ENCODE peak calls at places on chromosomes 5 and 9, in four cellular contexts. P is SK-MEL-5, E is AG04449, A is AG08396. W is an unnamed sample.

GRCh38 chr5:75214928-75215327 is 21.8 kb downstream of the ANKRD31 start:
- DNase-seq in P (no peak), E (no peak), A (no peak), W (no peak)

GRCh38 chr5:15951126-15951525 is 228.5 kb downstream of the MARCHF11 start:
- DNase-seq in P (no peak), E (no peak), A (no peak), W (no peak)

GRCh38 chr5:72154076-72154756 is 46.9 kb downstream of the MAP1B start:
- DNase-seq in P (no peak), E (no peak), A (no peak), W (no peak)

GRCh38 chr5:173330151-173330855 is 2.1 kb upstream of the STC2 start:
- DNase-seq in P (no peak), E (no peak), A (no peak), W (no peak)

GRCh38 chr5:65811004-65811403 is 89.0 kb downstream of the NLN start:
- DNase-seq in P (no peak), E (no peak), A (no peak), W (no peak)

GRCh38 chr5:52989781-52990530 is 804 bp downstream of the ITGA2 start:
- DNase-seq in P (peak; percentile 41), E (no peak), A (peak; percentile 70), W (no peak)

GRCh38 chr5:181043285-181044092 is 3.4 kb downstream of the BTNL9 start:
- DNase-seq in P (peak; percentile 30), E (no peak), A (no peak), W (no peak)

GRCh38 chr5:67998709-67999251 is 216.8 kb upstream of the PIK3R1 start:
- DNase-seq in P (peak; percentile 17), E (no peak), A (peak; percentile 52), W (peak; percentile 94)

GRCh38 chr9:81671880-81672280 is 17.5 kb downstream of the TLE1 start:
- DNase-seq in P (no peak), E (no peak), A (no peak), W (no peak)

W was measured in CD14-positive monocyte.